ENCODE peak calls at places on chromosomes 2 and 18, in nine cellular contexts. Z is stimulated activated CD4-positive, alpha-beta T cell treated with anti-CD3 and anti-CD28 coated beads, TNF-alpha, amount 100 ng/mL, for 4 hours; T is activated CD8-positive, alpha-beta memory T cell treated with anti-CD3 and anti-CD28 coated beads for 48 hours; X is GF-D8; Y is OCI-LY7; V is T-helper 9 cell; B is activated T-cell treated with anti-CD3 and anti-CD28 coated beads for 1 hour; U is activated B cell treated with CpG ODN at 0.5 μM for 24 hours; Q is CD8-positive, alpha-beta T cell. M is an unnamed sample.

GRCh38 chr2:30465171-30465545 is 18.1 kb downstream of the LCLAT1 start:
- DNase-seq in Z (no peak), T (no peak), X (no peak), Y (no peak), V (no peak), B (no peak), U (no peak), Q (no peak), M (no peak)

GRCh38 chr2:21757805-21758204 is 634.0 kb downstream of the TDRD15 start:
- DNase-seq in Z (no peak), T (no peak), X (no peak), Y (no peak), V (no peak), B (no peak), U (no peak), Q (no peak), M (no peak)

GRCh38 chr2:204570449-204570848 is 25.2 kb downstream of the PARD3B start:
- DNase-seq in Z (no peak), T (no peak), X (no peak), Y (no peak), V (no peak), B (no peak), U (no peak), Q (no peak), M (no peak)

GRCh38 chr2:173427887-173428683 is 73.4 kb downstream of the CDCA7 start:
- DNase-seq in Z (no peak), T (no peak), X (no peak), Y (no peak), V (no peak), B (no peak), U (no peak), Q (no peak), M (peak)

GRCh38 chr2:11073251-11073650 is 82.0 kb upstream of the SLC66A3 start:
- DNase-seq in Z (no peak), T (no peak), X (no peak), Y (peak), V (no peak), B (no peak), U (no peak), Q (no peak), M (no peak)

GRCh38 chr2:200379481-200380120 is 73.1 kb downstream of the SPATS2L start:
- DNase-seq in Z (no peak), T (no peak), X (no peak), Y (no peak), V (no peak), B (no peak), U (no peak), Q (no peak), M (no peak)

GRCh38 chr2:221532641-221533040 is 39.5 kb downstream of the EPHA4 start:
- DNase-seq in Z (no peak), T (no peak), X (no peak), Y (no peak), V (no peak), B (no peak), U (no peak), Q (no peak), M (no peak)

GRCh38 chr18:9095297-9096012 is 7.0 kb upstream of the NDUFV2 start:
- DNase-seq in Z (no peak), T (no peak), X (peak), Y (peak), V (peak), B (no peak), U (no peak), Q (peak), M (no peak)

GRCh38 chr2:127640082-127641072 is 5.6 kb upstream of the GPR17 start:
- DNase-seq in Z (no peak), T (no peak), X (peak), Y (peak), V (no peak), B (no peak), U (peak), Q (no peak), M (no peak)

GRCh38 chr18:51575171-51575570 is 377.7 kb upstream of the MEX3C start:
- DNase-seq in Z (no peak), T (no peak), X (no peak), Y (no peak), V (no peak), B (no peak), U (no peak), Q (no peak), M (no peak)

GRCh38 chr2:199955339-199956061 is at the start of the genes MAIP1 and TYW5:
- DNase-seq in Z (peak), T (peak), X (peak), Y (peak), V (peak), B (peak), U (peak), Q (peak), M (peak)